ENCODE peak calls at places on chromosomes 2 and 18, in four cellular contexts. One of them, this sample, is unnamed.

GRCh38 chr2:1954061-1954460 is 209.7 kb upstream of the PXDN start:
- DNase-seq in GM12878: no peak
- DNase-seq in HepG2: no peak
- DNase-seq in K562: no peak
- DNase-seq in this sample: no peak

GRCh38 chr2:5042666-5043440 is 649.3 kb upstream of the SOX11 start:
- DNase-seq in HepG2: no peak
- DNase-seq in GM12878: no peak
- DNase-seq in K562: no peak
- DNase-seq in this sample: no peak

GRCh38 chr2:199460808-199461454 is 3.2 kb upstream of the SATB2 start:
- DNase-seq in GM12878: no peak
- DNase-seq in HepG2: no peak
- DNase-seq in K562: no peak
- DNase-seq in this sample: no peak

GRCh38 chr2:85717308-85718005 is 23.3 kb downstream of the GNLY start:
- DNase-seq in HepG2: no peak
- DNase-seq in GM12878: no peak
- DNase-seq in K562: no peak
- DNase-seq in this sample: no peak

GRCh38 chr2:189217546-189217945 is 38.0 kb upstream of the COL5A2 start:
- DNase-seq in K562: no peak
- DNase-seq in GM12878: no peak
- DNase-seq in HepG2: no peak
- DNase-seq in this sample: peak; percentile 74

GRCh38 chr2:58609306-58609705 is 368.2 kb upstream of the FANCL start:
- DNase-seq in GM12878: no peak
- DNase-seq in K562: no peak
- DNase-seq in HepG2: no peak
- DNase-seq in this sample: no peak

GRCh38 chr2:81196933-81197628 is 892.5 kb upstream of the LRRTM1 start:
- DNase-seq in HepG2: no peak
- DNase-seq in GM12878: no peak
- DNase-seq in K562: no peak
- DNase-seq in this sample: no peak

GRCh38 chr2:6080837-6081541 is 388.8 kb downstream of the SOX11 start:
- DNase-seq in HepG2: no peak
- DNase-seq in K562: no peak
- DNase-seq in GM12878: no peak
- DNase-seq in this sample: no peak

GRCh38 chr2:111898703-111899514 is 502 bp downstream of the MERTK start:
- DNase-seq in HepG2: no peak
- DNase-seq in K562: peak; percentile 12
- DNase-seq in GM12878: no peak
- DNase-seq in this sample: peak; percentile 57

GRCh38 chr2:112662702-112663101 is 17.0 kb downstream of the SLC20A1 start:
- DNase-seq in K562: no peak
- DNase-seq in HepG2: no peak
- DNase-seq in GM12878: no peak
- DNase-seq in this sample: no peak

GRCh38 chr18:12093520-12094257 is at the start of gene ANKRD62:
- DNase-seq in K562: peak; percentile 23
- DNase-seq in GM12878: no peak
- DNase-seq in HepG2: no peak
- DNase-seq in this sample: no peak

GRCh38 chr2:69381337-69381737 is 5.7 kb downstream of the GFPT1 start:
- DNase-seq in HepG2: no peak
- DNase-seq in GM12878: no peak
- DNase-seq in K562: no peak
- DNase-seq in this sample: no peak

GRCh38 chr2:9002637-9003365 is 683 bp downstream of the MBOAT2 start:
- DNase-seq in GM12878: no peak
- DNase-seq in HepG2: no peak
- DNase-seq in K562: no peak
- DNase-seq in this sample: peak; percentile 19

GRCh38 chr2:69933839-69934613 is 19.1 kb downstream of the MXD1 start:
- DNase-seq in GM12878: no peak
- DNase-seq in K562: peak; percentile 35
- DNase-seq in HepG2: peak; percentile 85
- DNase-seq in this sample: no peak

GRCh38 chr2:127641846-127642510 is 4.0 kb upstream of the GPR17 start:
- DNase-seq in K562: no peak
- DNase-seq in HepG2: no peak
- DNase-seq in GM12878: no peak
- DNase-seq in this sample: no peak

GRCh38 chr18:7272268-7273049 is 41.6 kb downstream of the LRRC30 start:
- DNase-seq in GM12878: no peak
- DNase-seq in HepG2: peak; percentile 55
- DNase-seq in K562: no peak
- DNase-seq in this sample: peak; percentile 70

GRCh38 chr2:74991977-74992376 is 33.5 kb downstream of the POLE4 start:
- DNase-seq in GM12878: no peak
- DNase-seq in K562: no peak
- DNase-seq in HepG2: no peak
- DNase-seq in this sample: no peak

GRCh38 chr2:1823187-1824169 is 79.2 kb upstream of the PXDN start:
- DNase-seq in GM12878: no peak
- DNase-seq in HepG2: no peak
- DNase-seq in K562: no peak
- DNase-seq in this sample: peak; percentile 65

GRCh38 chr2:120552800-120553471 is 182.7 kb upstream of the GLI2 start:
- DNase-seq in GM12878: no peak
- DNase-seq in K562: peak; percentile 88
- DNase-seq in HepG2: peak; percentile 90
- DNase-seq in this sample: peak; percentile 94

GRCh38 chr18:44789704-44790103 is 109.0 kb downstream of the SETBP1 start:
- DNase-seq in HepG2: peak; percentile 43
- DNase-seq in GM12878: no peak
- DNase-seq in K562: no peak
- DNase-seq in this sample: no peak

GRCh38 chr2:88582030-88582429 is 45.2 kb downstream of the EIF2AK3 start:
- DNase-seq in K562: no peak
- DNase-seq in HepG2: no peak
- DNase-seq in GM12878: no peak
- DNase-seq in this sample: no peak

GRCh38 chr2:27214936-27215335 is 2.2 kb upstream of the CAD start:
- DNase-seq in HepG2: no peak
- DNase-seq in K562: no peak
- DNase-seq in GM12878: no peak
- DNase-seq in this sample: no peak
- TF ChIP-seq ETV6 in HepG2: no peak
- TF ChIP-seq ETV6 in K562: no peak
- TF ChIP-seq ETV6 in GM12878: no peak
- TF ChIP-seq ETV6 in this sample: no peak

GRCh38 chr2:172208881-172209325 is 106.2 kb upstream of the DLX2 start:
- DNase-seq in K562: no peak
- DNase-seq in GM12878: no peak
- DNase-seq in HepG2: no peak
- DNase-seq in this sample: no peak
- TF ChIP-seq ETV6 in K562: no peak
- TF ChIP-seq ETV6 in GM12878: no peak
- TF ChIP-seq ETV6 in HepG2: no peak
- TF ChIP-seq ETV6 in this sample: no peak

DNA sequence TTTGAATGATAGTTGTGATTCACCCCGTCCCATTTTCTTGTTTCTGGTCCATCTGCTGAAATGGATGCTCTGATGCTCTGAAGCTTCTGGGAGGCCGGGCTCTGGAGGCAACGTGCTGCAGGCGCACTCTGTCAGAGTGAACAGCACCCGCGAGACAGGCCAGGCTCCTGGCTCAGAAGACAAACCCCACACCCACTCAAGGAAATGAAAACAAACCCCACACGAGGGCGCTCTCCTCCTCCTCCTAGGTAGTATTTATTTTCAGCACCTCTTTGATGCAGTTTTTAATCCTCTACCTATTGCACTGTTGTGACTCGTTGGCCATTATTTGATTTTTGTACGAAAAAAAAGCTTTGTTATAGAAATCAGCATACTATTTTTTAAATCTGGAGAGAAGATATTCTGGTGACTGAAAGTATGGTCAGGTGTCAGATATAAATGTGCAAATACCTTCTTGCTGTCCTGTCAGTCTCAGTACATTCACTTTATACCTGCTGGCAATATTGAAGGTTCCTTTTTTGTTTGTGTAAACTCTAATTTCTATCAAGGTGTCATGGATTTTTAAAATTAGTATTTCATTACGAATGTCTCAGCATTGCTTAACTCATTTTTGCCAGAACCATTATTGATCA is 10.3 kb upstream of the CHST10 start:
- DNase-seq in GM12878: no peak
- DNase-seq in K562: peak; percentile 39
- DNase-seq in HepG2: peak; percentile 24
- DNase-seq in this sample: peak; percentile 78
- TF ChIP-seq ETV6 in GM12878: no peak
- TF ChIP-seq ETV6 in K562: no peak
- TF ChIP-seq ETV6 in HepG2: no peak
- TF ChIP-seq ETV6 in this sample: no peak

DNA sequence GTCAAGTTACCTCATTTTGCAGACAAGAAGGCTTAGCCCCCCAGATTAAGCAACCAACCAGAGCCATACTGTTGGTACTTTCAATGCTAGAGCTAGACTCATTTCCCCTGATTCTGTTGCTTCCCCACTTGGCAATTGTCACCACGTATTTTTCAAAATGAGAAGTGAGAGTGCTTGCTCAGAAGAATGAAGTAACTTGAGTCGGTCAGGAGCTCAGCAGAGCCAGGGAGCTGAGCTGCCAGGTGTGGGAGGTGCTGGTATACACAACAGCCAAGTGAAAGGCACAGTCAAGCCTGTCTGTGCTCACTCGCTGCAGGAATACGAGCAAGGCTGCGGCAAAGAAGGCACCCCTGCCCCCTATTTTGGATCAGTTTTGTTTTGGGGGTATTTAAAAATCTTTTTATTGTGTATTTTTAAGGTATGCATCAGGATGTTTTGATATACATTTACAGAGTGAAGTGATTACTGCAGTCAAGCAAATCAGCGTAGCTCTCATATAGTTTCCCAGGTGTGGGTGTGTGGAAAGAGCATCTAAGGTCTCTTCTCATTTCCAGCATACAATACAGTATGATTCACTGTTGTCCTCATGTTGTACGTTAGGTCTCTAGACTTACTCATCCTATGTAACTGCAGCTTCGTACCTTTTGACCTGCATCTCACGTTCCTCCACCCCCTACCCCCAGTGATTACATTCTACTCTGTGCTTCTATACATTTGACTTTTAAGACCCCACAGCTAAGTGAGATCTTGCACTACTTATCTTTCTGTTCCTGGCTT is 62.4 kb downstream of the MRPS9 start:
- DNase-seq in HepG2: no peak
- DNase-seq in GM12878: peak; percentile 11
- DNase-seq in K562: no peak
- DNase-seq in this sample: no peak
- TF ChIP-seq ETV6 in HepG2: no peak
- TF ChIP-seq ETV6 in GM12878: no peak
- TF ChIP-seq ETV6 in K562: no peak
- TF ChIP-seq ETV6 in this sample: no peak

This sample was measured in WTC11.